ENCODE peak calls at places on chromosomes 4 and X, in five cellular contexts. R is activated naive CD4-positive, alpha-beta T cell treated with anti-CD3 and anti-CD28 coated beads for 36 hours; S is suprapubic skin; Q is stimulated activated CD4-positive, alpha-beta T cell treated with anti-CD3 and anti-CD28 coated beads, Interleukin-4, amount 100 ng/mL, for 24 hours; P is NCI-H2081. E is an unnamed sample.

GRCh38 chr4:15110120-15110571 is 107.9 kb downstream of the CPEB2 start:
- DNase-seq in Q (no peak), P (no peak), S (no peak), R (no peak), E (no peak)

GRCh38 chr4:55475394-55476243 is 71.1 kb downstream of the CLOCK start:
- DNase-seq in S (no peak), P (no peak), Q (no peak), R (peak), E (no peak)

GRCh38 chr4:2478220-2478619 is 9.3 kb downstream of the RNF4 start:
- DNase-seq in S (no peak), Q (no peak), R (no peak), P (no peak), E (no peak)

GRCh38 chr4:41360214-41360910 is 103.6 kb downstream of the UCHL1 start:
- DNase-seq in S (peak), Q (no peak), P (peak), R (no peak), E (peak)

GRCh38 chrX:5733483-5733882 is 495.2 kb downstream of the NLGN4X start:
- DNase-seq in R (no peak), S (no peak), Q (no peak), P (no peak), E (no peak)

GRCh38 chr4:182085051-182085480 is 158.1 kb upstream of the TENM3 start:
- DNase-seq in S (no peak), P (no peak), R (no peak), Q (no peak), E (no peak)

GRCh38 chrX:75547783-75548182 is 24.9 kb upstream of the ZDHHC15 start:
- DNase-seq in R (no peak), Q (no peak), S (no peak), P (no peak), E (no peak)

GRCh38 chr4:3342182-3342854 is 49.5 kb downstream of the RGS12 start:
- DNase-seq in Q (no peak), R (peak), S (no peak), P (peak), E (no peak)

GRCh38 chrX:281166-281999 is at the start of gene PLCXD1:
- DNase-seq in Q (no peak), R (peak), S (peak), P (no peak), E (peak)

GRCh38 chrX:69145714-69146113 is 19.5 kb downstream of the PJA1 start:
- DNase-seq in P (no peak), R (no peak), S (no peak), Q (no peak), E (no peak)

GRCh38 chr4:140807491-140808257 is 51.5 kb upstream of the TBC1D9 start:
- DNase-seq in P (no peak), Q (no peak), S (no peak), R (no peak), E (no peak)

GRCh38 chrX:119690921-119691716 is 1.8 kb downstream of the SEPTIN6 start:
- DNase-seq in Q (peak), P (no peak), S (no peak), R (peak), E (no peak)

GRCh38 chrX:3713225-3713936 is at the start of gene PRKX:
- DNase-seq in P (peak), Q (peak), S (peak), R (peak), E (peak)

GRCh38 chr4:38563703-38564490 is 100.1 kb upstream of the KLF3 start:
- DNase-seq in R (no peak), P (no peak), S (no peak), Q (no peak), E (no peak)

GRCh38 chr4:121801715-121802075 is 572 bp downstream of the EXOSC9 start:
- DNase-seq in R (no peak), S (no peak), Q (no peak), P (no peak), E (no peak)